ENCODE peak calls at places on chromosome 5, in four cellular contexts. S, Q, I and E are unnamed samples.
A peak's percentile ranks its signal among the peaks of the same experiment; 100 is the strongest.

GRCh38 chr5:145867806-145868205 is 5.0 kb downstream of the GRXCR2 start:
- DNase-seq in I (no peak), S (no peak), Q (no peak), E (no peak)

GRCh38 chr5:129904667-129905466 is 602 bp downstream of the CHSY3 start:
- DNase-seq in I (no peak), Q (peak; percentile 33), S (no peak), E (no peak)

GRCh38 chr5:101904736-101905135 is 391.3 kb downstream of the SLCO4C1 start:
- DNase-seq in Q (no peak), I (no peak), S (no peak), E (peak; percentile 3)

GRCh38 chr5:132830436-132831094 is at the start of gene SHROOM1:
- DNase-seq in S (peak; percentile 44), I (no peak), Q (no peak), E (no peak)

GRCh38 chr5:153212471-153212870 is 278.0 kb upstream of the GRIA1 start:
- DNase-seq in I (no peak), Q (no peak), S (no peak), E (no peak)

GRCh38 chr5:107499237-107499636 is 171.5 kb downstream of the EFNA5 start:
- DNase-seq in Q (no peak), S (no peak), I (no peak), E (no peak)

GRCh38 chr5:33582417-33582816 is 141.7 kb downstream of the TARS1 start:
- DNase-seq in I (no peak), Q (no peak), S (no peak), E (no peak)

GRCh38 chr5:157172408-157172807 is 6.3 kb upstream of the GARIN3 start:
- DNase-seq in Q (no peak), S (no peak), I (no peak), E (no peak)

GRCh38 chr5:150525163-150525562 is 17.2 kb downstream of the NDST1 start:
- DNase-seq in Q (no peak), S (no peak), I (no peak), E (no peak)

GRCh38 chr5:67163231-67163756 is 33.3 kb downstream of the CD180 start:
- DNase-seq in Q (no peak), S (no peak), I (no peak), E (no peak)

GRCh38 chr5:83964235-83964634 is 243.6 kb upstream of the HAPLN1 start:
- DNase-seq in S (no peak), I (no peak), Q (no peak), E (no peak)

GRCh38 chr5:109496112-109496511 is 86.3 kb upstream of the PJA2 start:
- DNase-seq in S (no peak), Q (no peak), I (no peak), E (no peak)

GRCh38 chr5:132049559-132049958 is 10.9 kb upstream of the IL3 start:
- DNase-seq in S (no peak), Q (no peak), I (no peak), E (no peak)

GRCh38 chr5:176162206-176162605 is 76.0 kb upstream of the SIMC1 start:
- DNase-seq in I (no peak), Q (no peak), S (no peak), E (no peak)

GRCh38 chr5:96963267-96963666 is 27.4 kb downstream of the LNPEP start:
- DNase-seq in I (peak; percentile 34), Q (no peak), S (no peak), E (no peak)

GRCh38 chr5:166834246-166834645 is 1457.2 kb upstream of the WWC1 start:
- DNase-seq in I (no peak), S (no peak), Q (no peak), E (peak; percentile 22)

GRCh38 chr5:136195971-136196577 is 3.1 kb upstream of the SMIM32 start:
- DNase-seq in S (no peak), Q (no peak), I (no peak), E (peak; percentile 16)

GRCh38 chr5:11822598-11822997 is 81.6 kb downstream of the CTNND2 start:
- DNase-seq in Q (no peak), I (no peak), S (no peak), E (no peak)

GRCh38 chr5:174839196-174839595 is 114.8 kb downstream of the MSX2 start:
- DNase-seq in S (no peak), Q (no peak), I (no peak), E (no peak)

GRCh38 chr5:148454576-148454975 is 70.8 kb downstream of the FBXO38 start:
- DNase-seq in S (no peak), Q (no peak), I (no peak), E (no peak)

GRCh38 chr5:131196331-131196730 is 25.6 kb downstream of the LYRM7 start:
- DNase-seq in Q (no peak), S (no peak), I (no peak), E (no peak)

GRCh38 chr5:9927106-9927505 is 297.0 kb upstream of the TAS2R1 start:
- DNase-seq in S (no peak), Q (no peak), I (peak; percentile 32), E (peak; percentile 97)

GRCh38 chr5:32325616-32326015 is 12.9 kb upstream of the MTMR12 start:
- DNase-seq in I (no peak), S (no peak), Q (no peak), E (no peak)

GRCh38 chr5:147216552-147217154 is 18.2 kb upstream of the STK32A start:
- DNase-seq in I (no peak), S (no peak), Q (no peak), E (no peak)

GRCh38 chr5:157900644-157901043 is 41.7 kb upstream of the CLINT1 start:
- DNase-seq in Q (no peak), S (no peak), I (no peak), E (no peak)

GRCh38 chr5:90488791-90489190 is 14.1 kb downstream of the POLR3G start:
- DNase-seq in I (peak; percentile 86), Q (no peak), S (no peak), E (no peak)

GRCh38 chr5:147403659-147404640 is 105.9 kb downstream of the DPYSL3 start:
- DNase-seq in I (peak; percentile 92), Q (no peak), S (peak; percentile 66), E (peak; percentile 95)

GRCh38 chr5:23730023-23730422 is 222.6 kb downstream of the PRDM9 start:
- DNase-seq in Q (no peak), S (no peak), I (no peak), E (no peak)

GRCh38 chr5:3311443-3311842 is 284.2 kb upstream of the IRX1 start:
- DNase-seq in I (no peak), Q (no peak), S (no peak), E (no peak)

GRCh38 chr5:172858511-172858989 is 24.5 kb downstream of the ERGIC1 start:
- DNase-seq in I (peak; percentile 72), S (no peak), Q (no peak), E (no peak)

GRCh38 chr5:179553875-179554274 is 3.5 kb downstream of the RUFY1 start:
- DNase-seq in S (no peak), I (no peak), Q (no peak), E (no peak)

GRCh38 chr5:135559342-135559741 is 19.4 kb downstream of the CXCL14 start:
- DNase-seq in I (no peak), S (peak; percentile 38), Q (no peak), E (no peak)

GRCh38 chr5:107635276-107635675 is 35.5 kb downstream of the EFNA5 start:
- DNase-seq in Q (no peak), I (no peak), S (no peak), E (no peak)

GRCh38 chr5:96093890-96094381 is 132.3 kb upstream of the ELL2 start:
- DNase-seq in Q (no peak), S (peak; percentile 53), I (no peak), E (no peak)

GRCh38 chr5:134567651-134568338 is 42.3 kb downstream of the JADE2 start:
- DNase-seq in I (no peak), Q (no peak), S (no peak), E (no peak)

GRCh38 chr5:54704825-54705224 is 187.3 kb downstream of the SNX18 start:
- DNase-seq in Q (no peak), I (no peak), S (no peak), E (no peak)

GRCh38 chr5:65263291-65263690 is 218.4 kb downstream of the ADAMTS6 start:
- DNase-seq in I (no peak), Q (no peak), S (no peak), E (no peak)